ENCODE peak calls at places on chromosomes 4 and X, in seven cellular contexts. P, C, O, U, D, Q and K are unnamed samples.

GRCh38 chr4:3771167-3771809 is 5.1 kb downstream of the ADRA2C start:
- DNase-seq in P (no peak), C (no peak), O (no peak), U (no peak), D (no peak), Q (no peak), K (no peak)

GRCh38 chrX:101080326-101080725 is 1.6 kb downstream of the TMEM35A start:
- DNase-seq in P (no peak), C (no peak), O (no peak), U (no peak), D (no peak), Q (no peak), K (no peak)

GRCh38 chr4:38634047-38634759 is 29.8 kb upstream of the KLF3 start:
- DNase-seq in P (no peak), C (no peak), O (peak), U (no peak), D (no peak), Q (no peak), K (no peak)

GRCh38 chrX:44071847-44072545 is 98.8 kb upstream of the NDP start:
- DNase-seq in P (peak), C (no peak), O (peak), U (no peak), D (peak), Q (no peak), K (peak)

GRCh38 chr4:159103406-159104131 is 690 bp downstream of the RAPGEF2 start:
- DNase-seq in P (peak), C (no peak), O (peak), U (peak), D (peak), Q (peak), K (peak)

GRCh38 chr4:117702353-117702752 is 331.9 kb upstream of the NDST3 start:
- DNase-seq in P (no peak), C (no peak), O (no peak), U (no peak), D (no peak), Q (no peak), K (no peak)

GRCh38 chrX:123330229-123330942 is 146.3 kb downstream of the GRIA3 start:
- DNase-seq in P (no peak), C (no peak), O (no peak), U (no peak), D (no peak), Q (no peak), K (peak)

GRCh38 chr4:152352645-152353116 is 183.2 kb downstream of the FBXW7 start:
- DNase-seq in P (peak), C (peak), O (peak), U (no peak), D (peak), Q (peak), K (peak)

GRCh38 chr4:119715490-119716445 is 87.2 kb upstream of the PDE5A start:
- DNase-seq in P (no peak), C (no peak), O (no peak), U (no peak), D (no peak), Q (no peak), K (no peak)

GRCh38 chr4:72136429-72136828 is 104.6 kb downstream of the NPFFR2 start:
- DNase-seq in P (peak), C (no peak), O (no peak), U (no peak), D (no peak), Q (no peak), K (no peak)

GRCh38 chr4:84342161-84342560 is 156.9 kb downstream of the NKX6-1 start:
- DNase-seq in P (no peak), C (no peak), O (no peak), U (no peak), D (no peak), Q (no peak), K (no peak)

GRCh38 chrX:46573896-46574336 is 351 bp downstream of the CHST7 start:
- DNase-seq in P (peak), C (no peak), O (peak), U (peak), D (peak), Q (peak), K (peak)

GRCh38 chr4:13989496-13989895 is 362.0 kb upstream of the BOD1L1 start:
- DNase-seq in P (no peak), C (no peak), O (peak), U (no peak), D (no peak), Q (no peak), K (peak)

GRCh38 chrX:49848275-49848674 is 19.2 kb downstream of the PAGE4 start:
- DNase-seq in P (no peak), C (no peak), O (no peak), U (no peak), D (no peak), Q (no peak), K (no peak)

GRCh38 chr4:41734366-41734765 is 14.2 kb downstream of the PHOX2B start:
- DNase-seq in P (peak), C (no peak), O (no peak), U (no peak), D (no peak), Q (no peak), K (peak)

GRCh38 chrX:155027509-155028066 is 944 bp downstream of the FUNDC2 start:
- DNase-seq in P (peak), C (no peak), O (peak), U (no peak), D (peak), Q (peak), K (peak)